ENCODE peak calls at places on chromosome 4, in five cellular contexts. X is tibial nerve, G is heart left ventricle, Z is NB4, W is uterus. D is an unnamed sample.

GRCh38 chr4:139316733-139317132 is 14.5 kb upstream of the NDUFC1 start:
- DNase-seq in X (no peak), G (no peak), Z (no peak), W (no peak), D (no peak)

GRCh38 chr4:15402146-15402545 is 25.7 kb upstream of the C1QTNF7 start:
- DNase-seq in X (no peak), G (no peak), Z (peak), W (no peak), D (no peak)

GRCh38 chr4:164446516-164446915 is 307.4 kb upstream of the SMIM31 start:
- DNase-seq in X (no peak), G (no peak), Z (no peak), W (no peak), D (peak)

GRCh38 chr4:115906428-115906827 is 793.0 kb upstream of the NDST4 start:
- DNase-seq in X (no peak), G (no peak), Z (no peak), W (no peak), D (no peak)

GRCh38 chr4:158710814-158711213 is 12.4 kb downstream of the PPID start:
- DNase-seq in X (no peak), G (no peak), Z (peak), W (no peak), D (no peak)

GRCh38 chr4:74670583-74670982 is 123.7 kb downstream of the BTC start:
- DNase-seq in X (no peak), G (no peak), Z (no peak), W (no peak), D (no peak)

GRCh38 chr4:45732161-45732560 is 391.7 kb downstream of the GABRG1 start:
- DNase-seq in X (no peak), G (no peak), Z (no peak), W (no peak), D (no peak)

GRCh38 chr4:70183168-70183939 is 12.2 kb upstream of the ODAM start:
- DNase-seq in X (no peak), G (no peak), Z (peak), W (no peak), D (no peak)

GRCh38 chr4:164800786-164801185 is 46.9 kb downstream of the SMIM31 start:
- DNase-seq in X (no peak), G (no peak), Z (no peak), W (no peak), D (no peak)

GRCh38 chr4:159922119-159922518 is 819.2 kb downstream of the RAPGEF2 start:
- DNase-seq in X (no peak), G (no peak), Z (no peak), W (no peak), D (no peak)

GRCh38 chr4:111811661-111812060 is 333.6 kb upstream of the FAM241A start:
- DNase-seq in X (no peak), G (no peak), Z (no peak), W (no peak), D (no peak)

GRCh38 chr4:7970031-7970946 is 30.6 kb upstream of the AFAP1 start:
- DNase-seq in X (no peak), G (no peak), Z (no peak), W (no peak), D (no peak)

GRCh38 chr4:23937173-23937572 is 47.3 kb upstream of the PPARGC1A start:
- DNase-seq in X (no peak), G (no peak), Z (no peak), W (no peak), D (no peak)

GRCh38 chr4:56112377-56112776 is 163.6 kb downstream of the CEP135 start:
- DNase-seq in X (no peak), G (no peak), Z (no peak), W (no peak), D (no peak)

GRCh38 chr4:5037553-5038551 is 13.4 kb upstream of the STK32B start:
- DNase-seq in X (no peak), G (no peak), Z (peak), W (no peak), D (peak)

GRCh38 chr4:79408063-79408462 is at the start of gene GK2:
- DNase-seq in X (no peak), G (no peak), Z (no peak), W (no peak), D (no peak)

GRCh38 chr4:82745173-82745842 is 53.3 kb downstream of the SCD5 start:
- DNase-seq in X (no peak), G (no peak), Z (no peak), W (no peak), D (peak)

GRCh38 chr4:82748781-82749504 is 49.7 kb downstream of the SCD5 start:
- DNase-seq in X (no peak), G (no peak), Z (no peak), W (no peak), D (no peak)

GRCh38 chr4:82748176-82748575 is 50.4 kb downstream of the SCD5 start:
- DNase-seq in X (no peak), G (no peak), Z (no peak), W (no peak), D (no peak)

GRCh38 chr4:82744284-82744963 is 54.2 kb downstream of the SCD5 start:
- DNase-seq in X (no peak), G (no peak), Z (no peak), W (no peak), D (no peak)

DNA sequence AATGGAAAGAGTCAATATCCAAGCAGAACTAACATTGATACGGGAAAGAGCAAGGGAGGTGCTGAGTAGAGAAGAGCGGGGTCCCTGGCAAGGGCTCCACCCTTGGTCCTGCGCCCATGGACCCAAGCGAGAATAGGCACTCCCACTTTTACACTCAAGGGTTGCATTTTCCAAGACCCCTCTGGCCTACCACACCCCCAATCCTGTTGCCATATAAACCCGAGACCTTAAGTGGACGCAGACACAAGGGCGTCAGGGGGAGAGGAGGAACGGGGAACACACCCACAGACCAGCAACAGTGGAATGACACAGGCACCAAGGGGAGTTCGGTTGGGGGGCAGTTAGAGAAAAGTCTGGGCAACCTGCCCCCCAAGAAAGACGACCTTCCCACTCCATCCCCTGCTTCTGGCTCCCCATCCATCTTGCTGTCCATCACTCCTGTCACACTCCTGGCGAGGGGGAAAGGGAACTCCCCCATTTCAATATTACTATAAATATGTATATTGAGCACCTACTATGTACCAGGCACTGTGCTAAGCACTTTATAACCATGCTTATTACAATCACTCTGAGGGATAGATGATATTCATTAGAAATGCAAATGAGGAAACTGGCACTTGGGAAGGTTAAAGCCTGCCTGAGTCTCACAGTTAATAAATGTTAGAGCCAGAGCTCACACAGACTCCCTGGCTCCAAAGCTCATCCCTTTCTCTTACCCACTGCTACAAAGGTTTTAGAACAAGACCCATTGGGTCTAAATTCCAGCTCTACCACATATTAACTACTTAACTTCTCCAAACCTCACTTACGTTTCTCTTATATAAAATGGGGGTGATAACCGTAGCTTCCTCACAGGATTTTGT is 51.7 kb downstream of the SCD5 start:
- DNase-seq in X (no peak), G (no peak), Z (no peak), W (no peak), D (no peak)
- TF ChIP-seq POLR2A in X (no peak), G (no peak), Z (no peak), W (no peak), D (no peak)

DNA sequence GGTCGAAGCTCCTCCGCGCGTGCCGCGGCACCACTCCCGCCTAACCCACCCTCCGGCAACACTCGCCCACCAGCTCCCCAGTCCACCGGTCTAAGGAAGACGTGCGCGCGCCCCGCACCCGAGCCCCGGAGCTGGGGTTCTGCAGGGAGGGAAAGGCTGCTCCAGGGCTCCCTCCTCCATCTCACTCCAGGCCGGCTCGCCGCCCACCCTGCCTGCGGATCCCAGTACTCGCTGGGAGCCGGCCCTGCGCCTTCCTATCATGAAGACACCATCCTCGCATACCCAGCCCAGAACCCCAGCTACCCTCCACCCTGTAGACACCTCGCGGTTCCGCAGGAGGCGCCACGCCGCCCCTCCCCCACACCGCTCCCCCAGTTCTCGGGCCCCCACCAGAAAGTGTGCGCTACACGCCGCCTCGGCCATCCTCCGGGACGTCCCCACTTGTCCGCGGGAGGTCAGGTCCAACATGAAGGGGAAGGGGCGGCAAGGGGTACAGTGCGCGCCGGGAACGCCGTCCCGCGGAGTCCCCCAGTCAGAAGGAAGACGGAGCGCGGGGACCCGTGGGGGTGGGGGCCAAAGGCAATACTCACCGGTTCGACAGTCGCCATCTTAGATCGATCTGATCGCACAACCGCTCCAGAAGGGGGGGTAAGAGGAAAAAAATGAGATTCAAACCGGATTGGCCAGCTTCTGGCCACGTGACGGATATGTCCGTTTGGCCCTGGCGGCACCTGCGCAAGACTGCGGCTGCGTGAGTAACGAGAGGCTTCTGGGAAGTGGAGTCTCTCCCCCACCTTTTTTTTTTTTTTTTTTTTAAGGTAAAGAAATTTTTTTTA is at the start of gene EIF4E:
- DNase-seq in X (peak), G (peak), Z (peak), W (peak), D (peak)
- TF ChIP-seq POLR2A in X (peak), G (no peak), Z (peak), W (peak), D (peak)

GRCh38 chr4:898123-898522 is 34.0 kb downstream of the GAK start:
- DNase-seq in X (no peak), G (no peak), Z (no peak), W (no peak), D (no peak)

GRCh38 chr4:900721-901120 is 31.4 kb downstream of the GAK start:
- DNase-seq in X (no peak), G (no peak), Z (no peak), W (no peak), D (no peak)

GRCh38 chr4:899556-899906 is 32.6 kb downstream of the GAK start:
- DNase-seq in X (no peak), G (no peak), Z (no peak), W (no peak), D (no peak)

GRCh38 chr4:900073-900472 is 32.0 kb downstream of the GAK start:
- DNase-seq in X (no peak), G (no peak), Z (no peak), W (no peak), D (no peak)

GRCh38 chr4:898869-899555 is 33.1 kb downstream of the GAK start:
- DNase-seq in X (no peak), G (peak), Z (no peak), W (no peak), D (no peak)
- TF ChIP-seq POLR2A in X (no peak), G (no peak), Z (no peak), W (no peak), D (no peak)

GRCh38 chr4:40170588-40170987 is 26.2 kb upstream of the RHOH start:
- DNase-seq in X (no peak), G (no peak), Z (no peak), W (no peak), D (no peak)

GRCh38 chr4:40178672-40179071 is 18.2 kb upstream of the RHOH start:
- DNase-seq in X (no peak), G (no peak), Z (no peak), W (no peak), D (no peak)

GRCh38 chr4:40176602-40177001 is 20.2 kb upstream of the RHOH start:
- DNase-seq in X (no peak), G (no peak), Z (no peak), W (no peak), D (no peak)

GRCh38 chr4:40177591-40177990 is 19.2 kb upstream of the RHOH start:
- DNase-seq in X (no peak), G (no peak), Z (no peak), W (no peak), D (no peak)

DNA sequence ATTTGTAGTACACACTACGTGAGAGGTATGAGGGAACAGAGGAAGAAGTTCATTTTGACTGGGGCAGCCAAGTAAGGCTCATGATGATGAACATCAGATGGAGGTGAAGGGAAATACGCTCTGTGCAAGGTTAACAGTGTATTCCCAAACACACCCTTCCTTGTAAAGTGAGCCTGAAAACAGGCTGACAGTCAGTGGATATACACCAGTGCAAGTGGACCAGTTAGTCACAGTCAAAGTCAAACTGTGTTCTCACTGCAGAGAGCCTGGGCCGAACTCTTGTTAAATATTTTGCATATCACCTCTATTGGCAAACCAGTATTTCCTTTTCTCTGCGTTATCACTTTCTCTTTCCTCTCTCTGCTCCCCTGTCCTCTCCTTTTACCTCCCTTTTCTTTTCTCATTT is 23.4 kb upstream of the RHOH start:
- DNase-seq in X (no peak), G (no peak), Z (no peak), W (no peak), D (no peak)
- TF ChIP-seq POLR2A in X (no peak), G (no peak), Z (no peak), W (no peak), D (no peak)

D was measured in H54.